ENCODE peak calls at places on chromosomes 13 and 19, in ten cellular contexts. P is activated CD8-positive, alpha-beta memory T cell treated with anti-CD3 and anti-CD28 coated beads for 4 hours; L is BE2C; Y is GM10248; W is cardiac fibroblast; H is left lung; S is CD4-positive, alpha-beta T cell; U is smooth muscle cell of the brain vasculature; E is colonic mucosa; F is EL. X is an unnamed sample.

GRCh38 chr13:87680298-87680697 is 9.1 kb downstream of the SLITRK5 start:
- DNase-seq in E (no peak), H (no peak), S (no peak), Y (no peak), F (no peak), P (no peak), W (no peak), U (no peak), L (peak; percentile 20), X (no peak)

GRCh38 chr19:38134538-38135149 is 89.4 kb downstream of the DPF1 start:
- DNase-seq in Y (peak; percentile 54), U (no peak), E (peak; percentile 40), W (peak; percentile 72), H (no peak), S (peak; percentile 12), P (no peak), F (peak; percentile 47), L (peak; percentile 57), X (no peak)

GRCh38 chr13:52999093-52999696 is 29.4 kb upstream of the OLFM4 start:
- DNase-seq in F (no peak), Y (no peak), L (no peak), S (no peak), W (no peak), H (no peak), U (no peak), E (no peak), P (no peak), X (no peak)

GRCh38 chr19:2592824-2593223 is 109.7 kb downstream of the GNG7 start:
- DNase-seq in H (no peak), U (no peak), S (no peak), W (no peak), F (no peak), L (no peak), P (no peak), E (no peak), Y (no peak), X (no peak)

GRCh38 chr19:776549-776948 is 20.7 kb upstream of the PTBP1 start:
- DNase-seq in P (no peak), S (no peak), E (no peak), H (no peak), F (no peak), Y (no peak), U (no peak), L (no peak), W (no peak), X (no peak)

GRCh38 chr13:109628251-109628699 is 158.1 kb downstream of the IRS2 start:
- DNase-seq in E (no peak), W (peak; percentile 87), S (no peak), U (no peak), Y (no peak), L (no peak), P (no peak), H (no peak), F (peak; percentile 73), X (no peak)

GRCh38 chr19:18385675-18386542 is at the start of gene GDF15:
- DNase-seq in E (peak; percentile 98), W (peak; percentile 89), Y (peak; percentile 69), L (peak; percentile 43), F (peak; percentile 80), P (no peak), U (peak; percentile 70), H (peak; percentile 91), S (no peak), X (no peak)

GRCh38 chr19:35352448-35353304 is 5.0 kb downstream of the FFAR1 start:
- DNase-seq in S (peak; percentile 55), P (peak; percentile 32), E (peak; percentile 74), L (peak; percentile 79), H (peak; percentile 83), Y (peak; percentile 82), U (peak; percentile 31), F (peak; percentile 68), W (peak; percentile 80), X (no peak)

GRCh38 chr19:13099073-13099999 is 3.3 kb downstream of the LYL1 start:
- DNase-seq in F (peak; percentile 67), E (peak; percentile 81), S (peak; percentile 81), U (no peak), P (no peak), H (peak; percentile 96), Y (peak; percentile 80), L (no peak), W (peak; percentile 64), X (no peak)